ENCODE peak calls at places on chromosomes 16 and 17, in nine cellular contexts. W is heart left ventricle; T is Panc1; C is hepatocyte; L is A673; A is heart right ventricle; M is upper lobe of right lung; U is Jurkat, Clone E6-1; V is fibroblast of the aortic adventitia. X is an unnamed sample.

GRCh38 chr17:71828182-71828596 is 292.6 kb upstream of the SOX9 start:
- DNase-seq in L (peak; percentile 97), V (no peak), W (no peak), U (no peak), A (no peak), C (no peak), M (no peak), T (no peak), X (no peak)

GRCh38 chr17:28282596-28282995 is 36.4 kb upstream of the TMEM97 start:
- DNase-seq in W (no peak), C (no peak), V (peak; percentile 88), T (no peak), A (no peak), L (peak; percentile 47), U (no peak), M (no peak), X (peak; percentile 31)

GRCh38 chr17:14294876-14295275 is 6.0 kb upstream of the HS3ST3B1 start:
- DNase-seq in M (no peak), W (no peak), C (no peak), T (no peak), L (no peak), A (no peak), U (no peak), V (no peak), X (no peak)

GRCh38 chr16:78264642-78265041 is 165.2 kb downstream of the WWOX start:
- DNase-seq in L (no peak), M (no peak), W (no peak), V (no peak), C (no peak), T (no peak), A (no peak), U (no peak), X (no peak)

GRCh38 chr16:80518436-80518835 is 22.4 kb upstream of the DYNLRB2 start:
- DNase-seq in V (no peak), A (no peak), U (peak; percentile 34), C (no peak), T (no peak), M (no peak), W (no peak), L (no peak), X (no peak)

GRCh38 chr17:21005367-21005766 is 37.4 kb downstream of the USP22 start:
- DNase-seq in W (no peak), M (peak; percentile 12), T (no peak), C (no peak), U (no peak), V (no peak), A (no peak), L (no peak), X (no peak)

GRCh38 chr17:31596382-31597323 is 205.2 kb downstream of the RAB11FIP4 start:
- DNase-seq in L (peak; percentile 65), U (no peak), A (peak; percentile 78), C (peak; percentile 82), W (peak; percentile 85), M (peak; percentile 80), T (peak; percentile 78), V (peak; percentile 97), X (peak; percentile 88)

GRCh38 chr17:67281053-67281452 is 36.1 kb upstream of the HELZ start:
- DNase-seq in W (no peak), T (no peak), M (no peak), V (peak; percentile 8), C (no peak), U (no peak), L (peak; percentile 27), A (no peak), X (no peak)

GRCh38 chr17:48575066-48575582 is 3.0 kb downstream of the HOXB4 start:
- DNase-seq in W (no peak), A (no peak), M (no peak), C (no peak), L (no peak), T (no peak), V (peak; percentile 74), U (no peak), X (no peak)

DNA sequence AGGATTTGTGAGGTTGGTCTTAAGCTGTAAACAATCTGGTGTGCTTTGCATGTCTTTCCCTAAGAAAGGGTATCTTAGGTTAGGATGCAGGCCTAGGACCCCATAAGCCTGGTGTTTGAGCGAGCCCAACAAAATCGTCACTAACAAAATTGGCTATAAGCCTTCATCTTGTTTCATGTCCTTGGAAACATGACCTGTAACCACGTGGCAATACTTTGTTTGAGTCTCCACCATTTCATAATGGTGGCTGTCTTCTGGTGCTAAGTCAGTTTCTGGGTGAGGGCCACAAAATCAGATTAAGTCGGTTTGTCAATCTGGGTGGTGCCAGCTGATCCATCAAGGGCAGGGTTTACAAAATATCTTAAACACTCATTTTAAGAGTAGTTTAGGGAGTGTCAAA is 33.0 kb downstream of the C16orf54 start:
- DNase-seq in U (no peak), M (no peak), T (no peak), A (no peak), V (no peak), W (no peak), C (no peak), L (no peak), X (no peak)
- H3K4me3 ChIP-seq in U (no peak overlapping the region), M (no peak overlapping the region), T (no peak overlapping the region), A (no peak overlapping the region), V (no peak overlapping the region), W (no peak overlapping the region), C (no peak overlapping the region), L (no peak overlapping the region), X (no peak overlapping the region)

GRCh38 chr17:43898446-43898845 is 8.9 kb downstream of the MPP2 start:
- DNase-seq in V (no peak), A (no peak), M (no peak), T (no peak), C (no peak), U (no peak), L (no peak), W (no peak), X (no peak)

GRCh38 chr17:43897827-43898226 is 9.5 kb downstream of the MPP2 start:
- DNase-seq in L (no peak), T (no peak), W (no peak), U (no peak), V (no peak), C (no peak), A (no peak), M (no peak), X (no peak)

GRCh38 chr17:43902190-43902589 is 5.1 kb downstream of the MPP2 start:
- DNase-seq in M (no peak), U (no peak), V (no peak), A (no peak), L (no peak), T (no peak), C (no peak), W (no peak), X (no peak)

GRCh38 chr17:43900183-43900857 is 7.0 kb downstream of the MPP2 start:
- DNase-seq in L (peak; percentile 82), U (peak; percentile 81), A (peak; percentile 89), T (peak; percentile 18), C (peak; percentile 90), W (peak; percentile 86), M (peak; percentile 91), V (peak; percentile 72), X (peak; percentile 80)

GRCh38 chr17:43900858-43901754 is 6.2 kb downstream of the MPP2 start:
- DNase-seq in V (no peak), C (no peak), W (no peak), T (no peak), U (no peak), L (no peak), A (no peak), M (no peak), X (no peak)
- H3K4me3 ChIP-seq in V (peak overlapping the region; percentile 60), C (no peak overlapping the region), W (peak overlapping the region; percentile 59), T (peak overlapping the region; percentile 58), U (peak overlapping the region; percentile 53), L (peak overlapping the region; percentile 41), A (peak overlapping the region; percentile 48), M (peak overlapping the region; percentile 45), X (no peak overlapping the region)

GRCh38 chr16:66695474-66695934 is 1.0 kb downstream of the CMTM4 start:
- DNase-seq in U (no peak), L (no peak), V (no peak), W (no peak), C (no peak), M (no peak), T (no peak), A (no peak), X (no peak)
- H3K4me3 ChIP-seq in U (peak overlapping the region; percentile 37), L (peak overlapping the region; percentile 81), V (peak overlapping the region; percentile 72), W (peak overlapping the region; percentile 79), C (peak overlapping the region; percentile 85), M (peak overlapping the region; percentile 67), T (peak overlapping the region; percentile 69), A (peak overlapping the region; percentile 67), X (peak overlapping the region; percentile 86)

GRCh38 chr17:75272848-75273184 is 1.8 kb upstream of the MIF4GD start:
- DNase-seq in T (no peak), L (no peak), U (no peak), M (no peak), C (no peak), V (peak; percentile 72), A (no peak), W (no peak), X (no peak)
- H3K4me3 ChIP-seq in T (no peak overlapping the region), L (no peak overlapping the region), U (no peak overlapping the region), M (no peak overlapping the region), C (no peak overlapping the region), V (no peak overlapping the region), A (no peak overlapping the region), W (no peak overlapping the region), X (no peak overlapping the region)

GRCh38 chr16:2270070-2270462 is 2.1 kb upstream of the RNPS1 start:
- DNase-seq in C (no peak), V (no peak), M (no peak), W (no peak), A (no peak), L (no peak), T (no peak), U (no peak), X (no peak)
- H3K4me3 ChIP-seq in C (no peak overlapping the region), V (peak overlapping the region; percentile 9), M (no peak overlapping the region), W (no peak overlapping the region), A (no peak overlapping the region), L (no peak overlapping the region), T (no peak overlapping the region), U (no peak overlapping the region), X (no peak overlapping the region)

DNA sequence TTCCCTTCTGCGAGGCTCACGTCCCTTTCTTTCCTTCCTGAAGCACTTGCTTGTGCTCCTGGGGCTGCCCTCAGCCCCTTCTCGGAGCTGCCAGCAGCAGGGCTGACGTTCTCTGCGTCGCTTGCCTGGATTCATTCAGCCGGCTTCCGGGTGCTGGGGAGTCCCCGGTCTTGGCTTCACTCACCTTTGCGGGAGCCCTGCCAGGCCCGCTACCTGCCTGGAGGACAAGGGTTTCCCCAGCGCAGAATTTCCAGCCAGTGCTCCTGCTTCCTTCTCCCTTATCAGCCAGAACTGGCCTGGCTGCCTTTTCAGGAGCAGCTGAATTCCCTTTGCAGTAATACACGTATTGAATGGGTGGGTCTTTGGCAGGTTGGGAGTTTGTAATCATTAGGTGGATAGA is 22.1 kb upstream of the IL17C start:
- DNase-seq in V (no peak), C (peak; percentile 65), M (peak; percentile 93), L (no peak), W (no peak), U (no peak), A (no peak), T (no peak), X (no peak)
- H3K4me3 ChIP-seq in V (no peak overlapping the region), C (no peak overlapping the region), M (no peak overlapping the region), L (no peak overlapping the region), W (no peak overlapping the region), U (no peak overlapping the region), A (no peak overlapping the region), T (no peak overlapping the region), X (no peak overlapping the region)

X was measured in adrenal gland.